ENCODE peak calls at places on chromosomes 16 and 17, in nine cellular contexts. Y, W, J, G, C, N, D, H and Q are unnamed samples.

GRCh38 chr17:29585080-29585751 is 4.2 kb downstream of the GIT1 start:
- DNase-seq in Y (no peak), W (peak), J (no peak), G (no peak), C (peak), N (peak), D (peak), H (peak), Q (no peak)

GRCh38 chr17:8606415-8606814 is 24.1 kb downstream of the MYH10 start:
- DNase-seq in Y (no peak), W (no peak), J (no peak), G (peak), C (peak), N (no peak), D (no peak), H (peak), Q (no peak)

GRCh38 chr16:89990799-89991198 is 28.5 kb downstream of the DBNDD1 start:
- DNase-seq in Y (no peak), W (no peak), J (no peak), G (no peak), C (no peak), N (no peak), D (no peak), H (no peak), Q (no peak)

GRCh38 chr16:21301168-21301894 is 23.2 kb upstream of the CRYM start:
- DNase-seq in Y (peak), W (peak), J (peak), G (peak), C (peak), N (peak), D (peak), H (peak), Q (peak)

GRCh38 chr16:709651-710499 is 4.3 kb upstream of the FBXL16 start:
- DNase-seq in Y (peak), W (no peak), J (no peak), G (peak), C (peak), N (peak), D (no peak), H (peak), Q (no peak)

GRCh38 chr16:47884131-47884725 is 271.6 kb downstream of the ABCC12 start:
- DNase-seq in Y (no peak), W (no peak), J (no peak), G (no peak), C (no peak), N (no peak), D (no peak), H (no peak), Q (no peak)

GRCh38 chr16:6687593-6687992 is 645.1 kb upstream of the RBFOX1 start:
- DNase-seq in Y (no peak), W (no peak), J (no peak), G (no peak), C (no peak), N (no peak), D (no peak), H (no peak), Q (no peak)

GRCh38 chr16:80580109-80580832 is 39.5 kb downstream of the DYNLRB2 start:
- DNase-seq in Y (no peak), W (peak), J (peak), G (peak), C (no peak), N (no peak), D (no peak), H (no peak), Q (peak)

GRCh38 chr16:79723583-79724168 is 123.1 kb upstream of the MAF start:
- DNase-seq in Y (no peak), W (no peak), J (no peak), G (no peak), C (no peak), N (no peak), D (no peak), H (no peak), Q (no peak)

GRCh38 chr16:28537076-28537475 is 1.7 kb downstream of the NUPR1 start:
- DNase-seq in Y (no peak), W (no peak), J (no peak), G (no peak), C (no peak), N (no peak), D (no peak), H (no peak), Q (no peak)

GRCh38 chr17:348692-349425 is 3.7 kb downstream of the RPH3AL start:
- DNase-seq in Y (peak), W (no peak), J (no peak), G (peak), C (no peak), N (no peak), D (no peak), H (no peak), Q (no peak)

GRCh38 chr17:65729207-65729606 is 167.8 kb upstream of the AXIN2 start:
- DNase-seq in Y (no peak), W (no peak), J (no peak), G (no peak), C (no peak), N (no peak), D (no peak), H (no peak), Q (no peak)

GRCh38 chr17:72479113-72479512 is 358.3 kb downstream of the SOX9 start:
- DNase-seq in Y (no peak), W (no peak), J (no peak), G (no peak), C (no peak), N (no peak), D (no peak), H (no peak), Q (no peak)

GRCh38 chr16:83574388-83574787 is 233.4 kb upstream of the HSBP1 start:
- DNase-seq in Y (no peak), W (no peak), J (peak), G (peak), C (peak), N (no peak), D (no peak), H (no peak), Q (no peak)

GRCh38 chr17:50080827-50081226 is 14.3 kb upstream of the PDK2 start:
- DNase-seq in Y (no peak), W (no peak), J (no peak), G (no peak), C (no peak), N (no peak), D (peak), H (peak), Q (no peak)

GRCh38 chr17:50865060-50865867 is 890 bp downstream of the TOB1 start:
- DNase-seq in Y (peak), W (peak), J (no peak), G (peak), C (peak), N (peak), D (peak), H (peak), Q (peak)

GRCh38 chr16:3171181-3171854 is 16.7 kb upstream of the OR1F1 start:
- DNase-seq in Y (peak), W (peak), J (no peak), G (no peak), C (no peak), N (no peak), D (no peak), H (no peak), Q (peak)

GRCh38 chr17:76940293-76940692 is 72.1 kb downstream of the MGAT5B start:
- DNase-seq in Y (no peak), W (no peak), J (no peak), G (no peak), C (no peak), N (no peak), D (no peak), H (no peak), Q (no peak)

GRCh38 chr17:76943202-76943601 is 75.0 kb downstream of the MGAT5B start:
- DNase-seq in Y (no peak), W (no peak), J (no peak), G (no peak), C (no peak), N (no peak), D (no peak), H (no peak), Q (no peak)

GRCh38 chr17:76943781-76944213 is 75.6 kb downstream of the MGAT5B start:
- DNase-seq in Y (no peak), W (no peak), J (no peak), G (no peak), C (no peak), N (no peak), D (no peak), H (no peak), Q (no peak)

GRCh38 chr17:76938009-76938408 is 69.8 kb downstream of the MGAT5B start:
- DNase-seq in Y (no peak), W (no peak), J (no peak), G (no peak), C (no peak), N (no peak), D (no peak), H (no peak), Q (no peak)

GRCh38 chr17:76940738-76941350 is 72.6 kb downstream of the MGAT5B start:
- DNase-seq in Y (no peak), W (no peak), J (no peak), G (no peak), C (no peak), N (no peak), D (peak), H (no peak), Q (no peak)
- TF ChIP-seq CTCF in Y (no peak), W (no peak), J (peak), G (no peak), C (peak), N (peak), D (peak), H (no peak), Q (no peak)

DNA sequence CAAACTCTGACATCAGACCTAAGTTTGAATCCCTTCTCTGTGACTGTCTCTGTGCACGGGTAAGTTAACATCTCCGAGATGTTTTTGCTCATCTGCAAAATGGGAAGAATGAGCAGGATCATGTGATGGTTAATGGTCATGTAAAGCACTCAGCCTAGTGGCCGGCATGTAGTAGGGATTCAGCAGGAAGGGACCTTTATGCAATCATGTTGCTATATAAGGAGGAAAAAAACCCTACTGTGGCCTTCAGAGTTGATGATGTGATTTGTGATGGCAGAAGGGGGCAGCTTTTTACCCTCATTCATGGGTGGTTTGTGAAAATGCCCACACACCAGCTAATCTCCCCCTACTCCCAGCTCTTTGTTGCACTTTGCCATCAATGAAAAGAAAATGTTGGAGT is 24.1 kb downstream of the CLEC16A start:
- DNase-seq in Y (no peak), W (no peak), J (no peak), G (no peak), C (no peak), N (no peak), D (no peak), H (no peak), Q (no peak)
- TF ChIP-seq CTCF in Y (no peak), W (no peak), J (no peak), G (no peak), C (no peak), N (no peak), D (no peak), H (no peak), Q (no peak)

GRCh38 chr17:82022310-82022980 is at the start of gene CENPX:
- DNase-seq in Y (no peak), W (no peak), J (no peak), G (no peak), C (no peak), N (no peak), D (no peak), H (no peak), Q (no peak)
- TF ChIP-seq CTCF in Y (no peak), W (no peak), J (no peak), G (no peak), C (no peak), N (no peak), D (no peak), H (no peak), Q (no peak)

GRCh38 chr16:15046692-15047376 is 9.0 kb downstream of the NTAN1 start:
- DNase-seq in Y (no peak), W (no peak), J (no peak), G (no peak), C (no peak), N (no peak), D (no peak), H (no peak), Q (no peak)
- TF ChIP-seq CTCF in Y (no peak), W (no peak), J (no peak), G (no peak), C (no peak), N (no peak), D (no peak), H (no peak), Q (no peak)

GRCh38 chr16:69114346-69114975 is 9.0 kb downstream of the HAS3 start:
- DNase-seq in Y (no peak), W (no peak), J (no peak), G (no peak), C (no peak), N (no peak), D (no peak), H (no peak), Q (no peak)

GRCh38 chr16:69111216-69111615 is 5.8 kb downstream of the HAS3 start:
- DNase-seq in Y (no peak), W (no peak), J (no peak), G (no peak), C (no peak), N (no peak), D (no peak), H (no peak), Q (no peak)

GRCh38 chr16:69111831-69112230 is 6.4 kb downstream of the HAS3 start:
- DNase-seq in Y (no peak), W (no peak), J (no peak), G (no peak), C (no peak), N (no peak), D (no peak), H (no peak), Q (no peak)

GRCh38 chr16:69113216-69113615 is 7.8 kb downstream of the HAS3 start:
- DNase-seq in Y (no peak), W (no peak), J (no peak), G (no peak), C (no peak), N (no peak), D (no peak), H (no peak), Q (no peak)

DNA sequence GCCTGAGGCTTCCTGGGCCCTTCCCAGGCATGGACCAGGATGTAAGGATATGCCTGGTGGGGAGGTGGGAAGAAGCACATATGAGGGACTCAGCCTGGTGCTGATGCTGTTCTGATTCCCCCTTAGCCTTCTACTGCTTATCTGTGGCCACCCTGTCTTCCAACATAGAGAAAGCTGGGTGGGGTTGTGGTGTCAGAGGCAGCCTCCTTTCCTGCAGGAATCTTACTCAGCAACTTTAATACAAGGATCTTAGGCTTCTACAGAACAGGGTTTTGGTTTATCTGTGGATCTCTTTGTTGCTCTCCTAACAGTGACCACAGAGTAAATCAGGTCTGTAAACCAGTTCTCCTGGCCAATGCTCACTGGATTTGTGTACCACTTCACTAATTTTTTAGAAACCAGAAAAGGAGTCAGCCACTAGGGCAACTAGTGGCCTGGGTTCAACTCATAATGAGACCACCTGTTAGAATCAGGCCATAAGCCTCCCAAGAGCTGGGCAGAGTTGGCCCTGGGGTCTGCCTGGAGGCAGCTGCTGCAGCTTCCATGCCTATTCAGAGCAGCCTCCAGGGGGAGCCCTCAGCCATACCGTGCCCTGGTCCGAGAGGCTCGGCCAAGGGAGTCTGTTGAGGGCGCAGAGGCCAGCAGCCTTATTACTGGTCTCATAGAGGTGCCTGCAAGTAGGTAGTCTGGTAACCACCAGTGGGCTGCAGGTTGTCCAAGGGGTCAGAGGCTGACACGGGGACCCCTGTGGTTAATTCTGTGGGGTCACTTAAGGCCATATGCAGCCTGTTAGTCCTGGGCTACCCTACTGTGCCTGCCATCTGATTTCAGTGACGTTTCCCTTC is 7.1 kb downstream of the HAS3 start:
- DNase-seq in Y (peak), W (peak), J (no peak), G (peak), C (peak), N (no peak), D (peak), H (no peak), Q (peak)
- TF ChIP-seq CTCF in Y (peak), W (peak), J (peak), G (peak), C (peak), N (peak), D (peak), H (peak), Q (peak)